ENCODE peak calls at places on chromosomes 5 and 9, in five cellular contexts. O, P, U, D and W are unnamed samples. For H3K4me1, the result is how much of the 10 kb centered on the place peaks cover.

GRCh38 chr9:28073278-28073677 is 500.0 kb upstream of the C9orf72 start:
- DNase-seq in D (no peak), U (peak), P (no peak), O (peak), W (peak)

GRCh38 chr5:2196989-2197531 is 314.3 kb upstream of the IRX4 start:
- DNase-seq in D (peak), U (no peak), O (no peak), P (no peak), W (no peak)

GRCh38 chr5:160161626-160162025 is 42.4 kb upstream of the PWWP2A start:
- DNase-seq in P (no peak), U (no peak), O (no peak), D (no peak), W (no peak)

GRCh38 chr9:34986541-34987047 is 3.0 kb upstream of the DNAJB5 start:
- DNase-seq in U (no peak), D (peak), P (peak), O (no peak), W (no peak)

GRCh38 chr5:139185589-139185988 is 12.6 kb downstream of the SIL1 start:
- DNase-seq in U (no peak), D (no peak), P (peak), O (no peak), W (no peak)

GRCh38 chr5:141875795-141876627 is 2.2 kb downstream of the PCDH1 start:
- DNase-seq in D (no peak), U (no peak), O (no peak), P (peak), W (peak)

GRCh38 chr5:172403191-172403794 is 51.0 kb downstream of the SH3PXD2B start:
- DNase-seq in U (no peak), D (peak), P (peak), O (no peak), W (no peak)

GRCh38 chr5:31149072-31149471 is 44.4 kb upstream of the CDH6 start:
- DNase-seq in O (no peak), P (no peak), D (no peak), U (no peak), W (no peak)

GRCh38 chr9:80504525-80505235 is 932.9 kb downstream of the TLE4 start:
- DNase-seq in D (no peak), P (no peak), O (no peak), U (no peak), W (no peak)

GRCh38 chr9:99377790-99378775 is 156.0 kb downstream of the SEC61B start:
- DNase-seq in U (peak), O (no peak), P (no peak), D (no peak), W (no peak)

DNA sequence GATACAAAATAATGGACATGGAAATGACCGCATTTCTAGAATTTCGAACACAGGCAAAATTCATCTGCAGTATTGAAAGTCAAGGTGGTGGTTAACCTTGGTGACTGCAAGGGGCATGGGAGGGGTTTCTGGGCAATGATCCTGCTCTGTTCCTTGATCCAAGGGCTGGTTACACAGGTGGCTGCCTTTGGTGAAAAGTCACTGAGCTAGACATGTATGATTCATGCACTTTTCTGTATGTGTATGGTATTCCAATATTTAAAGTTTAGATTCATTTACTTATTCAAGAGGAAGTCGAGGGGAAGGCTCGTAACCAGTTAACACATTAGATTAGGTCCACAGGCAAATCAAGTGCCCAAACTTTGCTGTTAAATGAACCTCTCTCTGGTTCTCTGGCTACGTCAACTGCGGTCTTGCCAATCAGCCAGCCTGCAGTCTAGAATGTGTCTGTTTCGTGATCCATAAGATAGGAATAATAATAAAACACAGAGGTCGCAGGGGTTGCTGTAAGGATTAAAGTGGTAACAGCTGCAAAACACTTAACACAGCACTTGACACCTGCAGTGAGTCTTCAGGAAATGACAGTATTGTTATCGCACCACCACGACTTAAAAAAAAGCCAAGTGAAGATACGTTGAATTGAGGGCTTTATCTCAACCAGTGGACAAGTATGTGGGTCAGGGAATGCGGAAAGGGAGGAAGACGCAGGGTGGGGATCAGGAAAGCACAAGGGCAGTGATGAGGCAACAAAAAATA is 92.5 kb downstream of the TLE1 start:
- DNase-seq in D (no peak), P (no peak), O (no peak), U (no peak), W (no peak)
- H3K4me1 ChIP-seq in D (under half), P (under half), O (under half), U (under half), W (under half)

DNA sequence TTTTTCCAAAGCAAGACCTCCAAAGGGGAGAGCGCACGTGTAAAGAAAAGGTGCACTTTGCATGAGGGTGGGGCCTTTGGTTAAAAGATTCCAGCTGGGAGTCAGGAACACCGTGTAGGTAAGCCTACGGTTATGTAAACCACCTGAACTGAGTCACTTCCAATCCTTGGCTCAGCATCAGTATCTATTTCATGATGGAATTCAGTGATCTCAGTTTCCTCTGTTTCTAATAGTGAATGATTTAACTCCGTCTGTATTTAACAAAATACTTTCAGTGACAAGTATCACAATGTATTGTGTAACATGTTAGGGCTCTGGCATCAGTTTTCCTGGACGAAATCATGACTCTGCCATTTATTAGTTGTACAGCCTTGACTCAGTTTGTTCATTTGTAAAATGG is 1.3 kb upstream of the SVEP1 start:
- DNase-seq in U (no peak), P (no peak), D (no peak), O (no peak), W (no peak)
- H3K4me1 ChIP-seq in U (under half), P (under half), D (under half), O (under half), W (under half)

GRCh38 chr9:2302606-2303005 is 287.5 kb downstream of the SMARCA2 start:
- DNase-seq in U (no peak), O (no peak), P (no peak), D (no peak), W (no peak)
- H3K4me1 ChIP-seq in U (under half), O (under half), P (under half), D (under half), W (under half)

DNA sequence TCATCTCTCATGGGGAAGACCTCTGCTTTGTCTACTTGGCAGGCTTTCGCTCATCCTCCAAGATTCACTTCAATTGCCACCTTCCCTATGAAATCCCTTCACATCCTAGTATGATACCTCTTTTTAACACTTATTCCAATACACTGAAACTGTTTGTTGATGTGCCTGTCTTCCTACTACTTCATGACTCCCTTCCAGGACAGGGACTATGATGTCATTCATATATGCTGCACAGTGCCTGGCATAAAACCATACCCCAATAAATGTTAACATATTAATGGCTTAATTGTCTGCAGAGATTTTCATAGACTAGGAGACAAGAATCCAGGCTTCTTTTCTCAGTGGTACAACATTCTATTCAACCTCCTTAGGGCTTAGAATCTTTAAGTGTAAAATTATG is 215.5 kb downstream of the ZNF608 start:
- DNase-seq in P (no peak), D (no peak), O (no peak), U (no peak), W (no peak)
- H3K4me1 ChIP-seq in P (under half), D (under half), O (under half), U (under half), W (under half)

GRCh38 chr5:8332666-8333444 is 463.9 kb downstream of the MTRR start:
- DNase-seq in D (no peak), O (no peak), U (no peak), P (no peak), W (no peak)
- H3K4me1 ChIP-seq in D (under half), O (under half), U (under half), P (under half), W (under half)